ENCODE peak calls at places on chromosome 12, in five cellular contexts. M is K562, S is endothelial cell of umbilical vein, N is spleen, H is suprapubic skin. P is an unnamed sample.

GRCh38 chr12:120225852-120226640 is 25.1 kb upstream of the RPLP0 start:
- DNase-seq in N (peak; percentile 90), S (no peak), H (no peak), M (peak; percentile 52), P (no peak)

GRCh38 chr12:77122661-77123060 is 57.3 kb upstream of the E2F7 start:
- DNase-seq in S (no peak), H (no peak), N (no peak), M (no peak), P (no peak)

GRCh38 chr12:5660271-5660670 is 228.4 kb downstream of the NTF3 start:
- DNase-seq in N (no peak), S (peak; percentile 7), M (no peak), H (no peak), P (no peak)

GRCh38 chr12:34343766-34344165 is 321.5 kb downstream of the ALG10 start:
- DNase-seq in H (no peak), M (no peak), S (no peak), N (no peak), P (no peak)

GRCh38 chr12:122457627-122458026 is 35.2 kb upstream of the CLIP1 start:
- DNase-seq in M (no peak), N (no peak), S (no peak), H (peak; percentile 26), P (no peak)

GRCh38 chr12:1592444-1593231 is 1.7 kb downstream of the FBXL14 start:
- DNase-seq in N (peak; percentile 88), S (no peak), H (no peak), M (peak; percentile 40), P (no peak)

GRCh38 chr12:45557020-45557419 is 172.5 kb upstream of the ARID2 start:
- DNase-seq in M (no peak), N (no peak), H (no peak), S (no peak), P (no peak)

GRCh38 chr12:110932048-110932447 is 11.7 kb upstream of the MYL2 start:
- DNase-seq in N (no peak), M (peak; percentile 17), H (no peak), S (no peak), P (no peak)

GRCh38 chr12:121403721-121404120 is 3.8 kb downstream of the RNF34 start:
- DNase-seq in S (no peak), N (no peak), M (no peak), H (no peak), P (no peak)

GRCh38 chr12:11513288-11513687 is 117.9 kb upstream of the PRB2 start:
- DNase-seq in N (no peak), M (peak; percentile 7), S (no peak), H (no peak), P (no peak)

GRCh38 chr12:92649511-92650227 is 53.1 kb upstream of the PLEKHG7 start:
- DNase-seq in H (no peak), N (no peak), S (peak; percentile 75), M (peak; percentile 57), P (peak; percentile 50)

GRCh38 chr12:102917026-102917787 is at the start of gene PAH:
- DNase-seq in S (no peak), N (peak; percentile 79), M (peak; percentile 30), H (no peak), P (no peak)

GRCh38 chr12:40733871-40734270 is 41.6 kb downstream of the CNTN1 start:
- DNase-seq in S (no peak), M (no peak), N (no peak), H (no peak), P (no peak)

GRCh38 chr12:123369209-123369608 is 4.6 kb upstream of the SBNO1 start:
- DNase-seq in M (no peak), N (no peak), H (no peak), S (no peak), P (no peak)

GRCh38 chr12:108446766-108447165 is 68.3 kb upstream of the FICD start:
- DNase-seq in S (no peak), H (no peak), M (no peak), N (no peak), P (no peak)

GRCh38 chr12:64180951-64181350 is 41.1 kb downstream of the KICS2 start:
- DNase-seq in H (no peak), N (no peak), M (no peak), S (peak; percentile 69), P (no peak)

GRCh38 chr12:121975029-121975428 is 46.7 kb upstream of the BCL7A start:
- DNase-seq in M (no peak), S (no peak), N (no peak), H (no peak), P (no peak)

GRCh38 chr12:43621262-43621661 is 69.3 kb upstream of the ADAMTS20 start:
- DNase-seq in S (no peak), H (no peak), N (no peak), M (no peak), P (no peak)

GRCh38 chr12:78568326-78569020 is 296.1 kb upstream of the SYT1 start:
- DNase-seq in H (no peak), S (no peak), N (no peak), M (no peak), P (no peak)

GRCh38 chr12:3885179-3886094 is 12.2 kb upstream of the PARP11 start:
- DNase-seq in H (no peak), M (no peak), S (peak; percentile 57), N (no peak), P (peak; percentile 20)

GRCh38 chr12:123935956-123936355 is 36.7 kb downstream of the CCDC92 start:
- DNase-seq in H (no peak), S (no peak), N (no peak), M (no peak), P (no peak)

GRCh38 chr12:9099552-9100190 is 16.0 kb downstream of the A2M start:
- DNase-seq in N (no peak), H (no peak), S (no peak), M (no peak), P (no peak)

GRCh38 chr12:85920324-85920947 is 46.3 kb downstream of the NTS start:
- DNase-seq in H (no peak), S (peak; percentile 53), N (no peak), M (peak; percentile 2), P (no peak)

GRCh38 chr12:70383886-70384285 is 17.8 kb downstream of the KCNMB4 start:
- DNase-seq in N (no peak), M (no peak), H (no peak), S (no peak), P (no peak)

DNA sequence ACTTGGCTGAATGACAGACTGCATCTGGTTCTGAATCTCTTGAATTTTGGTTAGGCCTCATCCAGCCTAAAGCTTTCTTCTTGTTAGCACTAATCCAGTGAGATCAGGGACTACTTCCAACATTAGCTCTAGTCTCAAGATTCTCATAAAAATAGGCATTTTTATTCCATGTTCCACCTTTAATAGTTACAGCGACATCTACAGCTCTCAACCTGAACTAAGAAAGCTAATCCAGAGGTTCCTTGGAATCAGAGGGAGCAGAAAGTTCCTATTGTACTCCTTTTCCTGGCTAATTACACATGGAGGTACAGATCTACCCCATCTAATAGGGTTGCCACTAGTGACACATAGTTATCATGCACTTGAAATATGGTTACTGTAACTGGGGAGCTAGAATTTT is 391.9 kb downstream of the RMST start:
- DNase-seq in H (no peak), M (no peak), S (no peak), N (no peak), P (no peak)
- TF ChIP-seq CTCF in H (no peak), M (no peak), S (no peak), N (no peak), P (no peak)

GRCh38 chr12:23290627-23291330 is 658.7 kb downstream of the SOX5 start:
- DNase-seq in H (no peak), S (no peak), N (no peak), M (no peak), P (no peak)
- TF ChIP-seq POLR2AphosphoS5 in H (no peak), S (no peak), N (no peak), M (no peak), P (no peak)

GRCh38 chr12:130186631-130187269 is 24.5 kb downstream of the FZD10 start:
- DNase-seq in N (no peak), S (no peak), M (no peak), H (no peak), P (no peak)
- H3K9me3 ChIP-seq in N (no peaks in the 10 kb centered on the region), S (peaks cover 2% of the 10 kb centered on the region), M (no peaks in the 10 kb centered on the region), H (no peaks in the 10 kb centered on the region), P (no peaks in the 10 kb centered on the region)

DNA sequence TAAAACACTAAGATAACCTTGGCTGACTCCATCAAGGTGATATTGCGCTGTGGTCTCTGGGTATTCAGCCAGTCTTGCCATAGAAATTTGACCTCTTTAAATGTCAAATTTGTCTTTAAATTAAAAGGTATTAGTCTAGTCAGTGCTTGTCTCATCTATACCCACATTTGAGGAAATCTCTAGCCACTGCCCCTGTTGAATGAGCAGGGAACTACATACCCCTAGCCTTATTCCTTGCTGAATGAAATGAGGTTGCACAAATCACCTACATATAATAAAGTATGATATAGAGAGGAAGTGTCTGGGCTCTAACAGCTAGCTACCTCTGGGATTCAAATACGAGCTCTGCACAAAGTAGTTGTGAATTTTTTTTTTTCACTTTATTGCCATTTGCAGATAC is 256.8 kb downstream of the C12orf50 start:
- DNase-seq in S (no peak), M (no peak), N (no peak), H (no peak), P (no peak)
- TF ChIP-seq CTCF in S (no peak), M (no peak), N (no peak), H (no peak), P (no peak)

GRCh38 chr12:57744777-57745484 is at the start of gene TSPAN31:
- DNase-seq in H (peak; percentile 98), N (peak; percentile 98), M (peak; percentile 95), S (peak; percentile 97), P (peak; percentile 97)
- TF ChIP-seq POLR2AphosphoS5 in H (no peak), N (peak; percentile 89), M (peak; percentile 36), S (peak; percentile 67), P (peak; percentile 97)

P was measured in prostate gland.